ENCODE peak calls at places on chromosomes 6 and 20, in five cellular contexts. One of them, this sample, is unnamed.

GRCh38 chr6:144888621-144889020 is 603.5 kb downstream of the UTRN start:
- DNase-seq in GM23248: no peak
- DNase-seq in HepG2: no peak
- DNase-seq in PC-3: no peak
- DNase-seq in mammary epithelial cell: no peak
- DNase-seq in this sample: no peak

GRCh38 chr6:34736838-34737237 is 20.5 kb upstream of the SNRPC start:
- DNase-seq in GM23248: no peak
- DNase-seq in HepG2: no peak
- DNase-seq in PC-3: no peak
- DNase-seq in mammary epithelial cell: no peak
- DNase-seq in this sample: no peak

GRCh38 chr6:99471638-99472037 is 43.6 kb downstream of the USP45 start:
- DNase-seq in GM23248: no peak
- DNase-seq in HepG2: no peak
- DNase-seq in PC-3: no peak
- DNase-seq in mammary epithelial cell: no peak
- DNase-seq in this sample: no peak

GRCh38 chr6:162712694-162713093 is 14.9 kb downstream of the PRKN start:
- DNase-seq in GM23248: no peak
- DNase-seq in HepG2: no peak
- DNase-seq in PC-3: no peak
- DNase-seq in mammary epithelial cell: no peak
- DNase-seq in this sample: no peak

GRCh38 chr20:34065260-34065659 is 46.8 kb downstream of the EIF2S2 start:
- DNase-seq in GM23248: peak; percentile 76
- DNase-seq in HepG2: no peak
- DNase-seq in PC-3: peak; percentile 39
- DNase-seq in mammary epithelial cell: peak; percentile 47
- DNase-seq in this sample: peak; percentile 87

GRCh38 chr20:57440678-57441509 is 49.7 kb downstream of the RBM38 start:
- DNase-seq in GM23248: peak; percentile 71
- DNase-seq in HepG2: no peak
- DNase-seq in PC-3: no peak
- DNase-seq in mammary epithelial cell: no peak
- DNase-seq in this sample: peak; percentile 91

GRCh38 chr6:130500693-130501092 is 134.9 kb downstream of the TMEM200A start:
- DNase-seq in GM23248: peak; percentile 88
- DNase-seq in HepG2: no peak
- DNase-seq in PC-3: no peak
- DNase-seq in mammary epithelial cell: no peak
- DNase-seq in this sample: peak; percentile 90

GRCh38 chr6:4965506-4966389 is 38.1 kb downstream of the RPP40 start:
- DNase-seq in GM23248: no peak
- DNase-seq in HepG2: no peak
- DNase-seq in PC-3: no peak
- DNase-seq in mammary epithelial cell: no peak
- DNase-seq in this sample: no peak

GRCh38 chr6:15330174-15330934 is 84.5 kb downstream of the JARID2 start:
- DNase-seq in GM23248: peak; percentile 85
- DNase-seq in HepG2: no peak
- DNase-seq in PC-3: peak; percentile 28
- DNase-seq in mammary epithelial cell: peak; percentile 63
- DNase-seq in this sample: no peak

GRCh38 chr20:37406010-37406998 is 60.4 kb downstream of the SRC start:
- DNase-seq in GM23248: peak; percentile 75
- DNase-seq in HepG2: no peak
- DNase-seq in PC-3: peak; percentile 64
- DNase-seq in mammary epithelial cell: peak; percentile 18
- DNase-seq in this sample: no peak

GRCh38 chr20:51366155-51366886 is 176.2 kb downstream of the NFATC2 start:
- DNase-seq in GM23248: peak; percentile 100
- DNase-seq in HepG2: no peak
- DNase-seq in PC-3: peak; percentile 94
- DNase-seq in mammary epithelial cell: peak; percentile 98
- DNase-seq in this sample: peak; percentile 99

GRCh38 chr6:75830959-75831885 is 82.2 kb downstream of the MYO6 start:
- DNase-seq in GM23248: peak; percentile 93
- DNase-seq in HepG2: no peak
- DNase-seq in PC-3: no peak
- DNase-seq in mammary epithelial cell: peak; percentile 82
- DNase-seq in this sample: no peak

GRCh38 chr6:156963712-156964700 is 186.8 kb downstream of the ARID1B start:
- DNase-seq in GM23248: peak; percentile 64
- DNase-seq in HepG2: peak; percentile 28
- DNase-seq in PC-3: peak; percentile 58
- DNase-seq in mammary epithelial cell: peak; percentile 6
- DNase-seq in this sample: peak; percentile 57

GRCh38 chr6:7922596-7922995 is 12.0 kb upstream of the TXNDC5 start:
- DNase-seq in GM23248: peak; percentile 40
- DNase-seq in HepG2: no peak
- DNase-seq in PC-3: peak; percentile 32
- DNase-seq in mammary epithelial cell: no peak
- DNase-seq in this sample: peak; percentile 25

GRCh38 chr6:47029865-47030561 is 12.1 kb downstream of the ADGRF1 start:
- DNase-seq in GM23248: no peak
- DNase-seq in HepG2: no peak
- DNase-seq in PC-3: no peak
- DNase-seq in mammary epithelial cell: no peak
- DNase-seq in this sample: no peak

GRCh38 chr20:58390659-58391035 is 1.6 kb downstream of the VAPB start:
- DNase-seq in GM23248: no peak
- DNase-seq in HepG2: no peak
- DNase-seq in PC-3: no peak
- DNase-seq in mammary epithelial cell: no peak
- DNase-seq in this sample: no peak

GRCh38 chr20:44598413-44599290 is 16.3 kb downstream of the PKIG start:
- DNase-seq in GM23248: no peak
- DNase-seq in HepG2: no peak
- DNase-seq in PC-3: peak; percentile 26
- DNase-seq in mammary epithelial cell: no peak
- DNase-seq in this sample: peak; percentile 28

GRCh38 chr6:42100029-42100901 is 42.2 kb downstream of the C6orf132 start:
- DNase-seq in GM23248: peak; percentile 85
- DNase-seq in HepG2: peak; percentile 76
- DNase-seq in PC-3: peak; percentile 29
- DNase-seq in mammary epithelial cell: peak; percentile 82
- DNase-seq in this sample: peak; percentile 90

GRCh38 chr6:69232506-69233194 is 564.2 kb downstream of the LMBRD1 start:
- DNase-seq in GM23248: peak; percentile 74
- DNase-seq in HepG2: peak; percentile 15
- DNase-seq in PC-3: peak; percentile 60
- DNase-seq in mammary epithelial cell: peak; percentile 56
- DNase-seq in this sample: peak; percentile 75

GRCh38 chr20:22404609-22405170 is 179.7 kb downstream of the FOXA2 start:
- DNase-seq in GM23248: peak; percentile 41
- DNase-seq in HepG2: no peak
- DNase-seq in PC-3: peak; percentile 76
- DNase-seq in mammary epithelial cell: no peak
- DNase-seq in this sample: no peak

GRCh38 chr20:36836591-36837329 is 39.2 kb upstream of the TLDC2 start:
- DNase-seq in GM23248: peak; percentile 63
- DNase-seq in HepG2: peak; percentile 89
- DNase-seq in PC-3: peak; percentile 64
- DNase-seq in mammary epithelial cell: no peak
- DNase-seq in this sample: no peak

GRCh38 chr6:142796571-142796970 is 148.4 kb downstream of the HIVEP2 start:
- DNase-seq in GM23248: peak; percentile 63
- DNase-seq in HepG2: no peak
- DNase-seq in PC-3: no peak
- DNase-seq in mammary epithelial cell: no peak
- DNase-seq in this sample: peak; percentile 31

GRCh38 chr6:156790711-156791110 is 13.5 kb downstream of the ARID1B start:
- DNase-seq in GM23248: no peak
- DNase-seq in HepG2: no peak
- DNase-seq in PC-3: no peak
- DNase-seq in mammary epithelial cell: no peak
- DNase-seq in this sample: no peak

GRCh38 chr20:56316051-56316450 is 42.7 kb upstream of the FAM210B start:
- DNase-seq in GM23248: no peak
- DNase-seq in HepG2: no peak
- DNase-seq in PC-3: no peak
- DNase-seq in mammary epithelial cell: no peak
- DNase-seq in this sample: no peak
- H3K9me3 ChIP-seq in GM23248: peaks cover 3% of the 10 kb centered on the region
- H3K9me3 ChIP-seq in HepG2: no peaks in the 10 kb centered on the region
- H3K9me3 ChIP-seq in PC-3: no peaks in the 10 kb centered on the region
- H3K9me3 ChIP-seq in mammary epithelial cell: no peaks in the 10 kb centered on the region
- H3K9me3 ChIP-seq in this sample: no peaks in the 10 kb centered on the region

GRCh38 chr6:30005482-30005881 is 55.6 kb upstream of the POLR1H start:
- DNase-seq in GM23248: peak; percentile 25
- DNase-seq in HepG2: peak; percentile 60
- DNase-seq in PC-3: no peak
- DNase-seq in mammary epithelial cell: no peak
- DNase-seq in this sample: no peak

GRCh38 chr6:30002871-30003270 is 58.2 kb upstream of the POLR1H start:
- DNase-seq in GM23248: peak; percentile 79
- DNase-seq in HepG2: no peak
- DNase-seq in PC-3: peak; percentile 69
- DNase-seq in mammary epithelial cell: peak; percentile 51
- DNase-seq in this sample: peak; percentile 27

GRCh38 chr6:30009113-30009512 is 52.0 kb upstream of the POLR1H start:
- DNase-seq in GM23248: no peak
- DNase-seq in HepG2: no peak
- DNase-seq in PC-3: no peak
- DNase-seq in mammary epithelial cell: no peak
- DNase-seq in this sample: no peak

GRCh38 chr6:30007132-30007764 is 53.8 kb upstream of the POLR1H start:
- DNase-seq in GM23248: no peak
- DNase-seq in HepG2: no peak
- DNase-seq in PC-3: no peak
- DNase-seq in mammary epithelial cell: no peak
- DNase-seq in this sample: no peak

GRCh38 chr6:30006170-30007131 is 54.6 kb upstream of the POLR1H start:
- DNase-seq in GM23248: peak; percentile 60
- DNase-seq in HepG2: no peak
- DNase-seq in PC-3: no peak
- DNase-seq in mammary epithelial cell: no peak
- DNase-seq in this sample: no peak
- TF ChIP-seq EZH2 in GM23248: no peak
- TF ChIP-seq EZH2 in HepG2: no peak
- TF ChIP-seq EZH2 in PC-3: no peak
- TF ChIP-seq EZH2 in mammary epithelial cell: peak; percentile 76
- TF ChIP-seq EZH2 in this sample: peak; percentile 51

GRCh38 chr6:20379231-20379630 is 22.4 kb upstream of the E2F3 start:
- DNase-seq in GM23248: peak; percentile 2
- DNase-seq in HepG2: no peak
- DNase-seq in PC-3: no peak
- DNase-seq in mammary epithelial cell: no peak
- DNase-seq in this sample: peak; percentile 29

DNA sequence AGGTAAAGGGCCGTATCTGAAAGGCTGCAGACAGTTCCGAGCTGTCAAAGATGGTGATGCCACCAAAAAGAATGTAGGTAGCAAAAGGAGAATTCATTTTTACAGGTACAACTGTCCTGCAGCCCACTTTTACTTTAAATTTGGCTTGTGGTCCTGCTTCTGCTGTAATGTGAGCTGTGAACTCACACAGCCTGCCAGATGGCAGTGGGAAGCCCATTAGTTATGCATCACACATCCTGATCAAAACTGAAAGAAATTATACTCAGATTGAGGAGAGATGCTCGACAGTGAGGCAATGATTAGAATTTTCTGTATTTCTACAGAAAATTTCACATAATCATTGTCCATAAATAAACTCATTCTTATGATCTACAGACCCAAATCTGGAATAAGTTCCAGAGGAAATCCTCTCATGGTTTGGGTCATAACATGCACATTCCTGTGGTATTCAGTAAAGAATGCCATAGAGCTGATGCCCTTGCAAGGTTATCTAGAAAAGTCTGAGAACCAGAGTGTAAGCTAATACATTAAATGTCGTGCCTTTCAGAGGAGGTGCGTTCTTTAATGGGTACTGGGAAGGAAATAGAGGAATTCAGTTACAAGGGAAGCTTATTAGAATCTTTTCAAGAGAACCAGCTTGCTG is 23.9 kb upstream of the E2F3 start:
- DNase-seq in GM23248: peak; percentile 55
- DNase-seq in HepG2: no peak
- DNase-seq in PC-3: peak; percentile 13
- DNase-seq in mammary epithelial cell: no peak
- DNase-seq in this sample: peak; percentile 49
- H3K4me2 ChIP-seq in GM23248: peak overlapping the region; percentile 60
- H3K4me2 ChIP-seq in HepG2: no peak overlapping the region
- H3K4me2 ChIP-seq in PC-3: no peak overlapping the region
- H3K4me2 ChIP-seq in mammary epithelial cell: peak overlapping the region; percentile 26
- H3K4me2 ChIP-seq in this sample: peak overlapping the region; percentile 52

GRCh38 chr20:30484009-30484748 is 773.3 kb upstream of the DEFB115 start:
- DNase-seq in GM23248: no peak
- DNase-seq in HepG2: no peak
- DNase-seq in PC-3: no peak
- DNase-seq in mammary epithelial cell: no peak
- DNase-seq in this sample: no peak
- H3K9me3 ChIP-seq in GM23248: no peaks in the 10 kb centered on the region
- H3K9me3 ChIP-seq in HepG2: peaks cover 88% of the 10 kb centered on the region
- H3K9me3 ChIP-seq in PC-3: peaks cover 9% of the 10 kb centered on the region
- H3K9me3 ChIP-seq in mammary epithelial cell: peaks cover 18% of the 10 kb centered on the region
- H3K9me3 ChIP-seq in this sample: no peaks in the 10 kb centered on the region

GRCh38 chr6:159234102-159234553 is 64.9 kb downstream of the FNDC1 start:
- DNase-seq in GM23248: no peak
- DNase-seq in HepG2: no peak
- DNase-seq in PC-3: no peak
- DNase-seq in mammary epithelial cell: no peak
- DNase-seq in this sample: no peak

GRCh38 chr6:159229526-159229925 is 60.3 kb downstream of the FNDC1 start:
- DNase-seq in GM23248: no peak
- DNase-seq in HepG2: no peak
- DNase-seq in PC-3: no peak
- DNase-seq in mammary epithelial cell: no peak
- DNase-seq in this sample: no peak

GRCh38 chr6:159232751-159233150 is 63.6 kb downstream of the FNDC1 start:
- DNase-seq in GM23248: no peak
- DNase-seq in HepG2: no peak
- DNase-seq in PC-3: no peak
- DNase-seq in mammary epithelial cell: no peak
- DNase-seq in this sample: no peak

GRCh38 chr6:159232106-159232645 is 63.0 kb downstream of the FNDC1 start:
- DNase-seq in GM23248: no peak
- DNase-seq in HepG2: no peak
- DNase-seq in PC-3: no peak
- DNase-seq in mammary epithelial cell: no peak
- DNase-seq in this sample: no peak

DNA sequence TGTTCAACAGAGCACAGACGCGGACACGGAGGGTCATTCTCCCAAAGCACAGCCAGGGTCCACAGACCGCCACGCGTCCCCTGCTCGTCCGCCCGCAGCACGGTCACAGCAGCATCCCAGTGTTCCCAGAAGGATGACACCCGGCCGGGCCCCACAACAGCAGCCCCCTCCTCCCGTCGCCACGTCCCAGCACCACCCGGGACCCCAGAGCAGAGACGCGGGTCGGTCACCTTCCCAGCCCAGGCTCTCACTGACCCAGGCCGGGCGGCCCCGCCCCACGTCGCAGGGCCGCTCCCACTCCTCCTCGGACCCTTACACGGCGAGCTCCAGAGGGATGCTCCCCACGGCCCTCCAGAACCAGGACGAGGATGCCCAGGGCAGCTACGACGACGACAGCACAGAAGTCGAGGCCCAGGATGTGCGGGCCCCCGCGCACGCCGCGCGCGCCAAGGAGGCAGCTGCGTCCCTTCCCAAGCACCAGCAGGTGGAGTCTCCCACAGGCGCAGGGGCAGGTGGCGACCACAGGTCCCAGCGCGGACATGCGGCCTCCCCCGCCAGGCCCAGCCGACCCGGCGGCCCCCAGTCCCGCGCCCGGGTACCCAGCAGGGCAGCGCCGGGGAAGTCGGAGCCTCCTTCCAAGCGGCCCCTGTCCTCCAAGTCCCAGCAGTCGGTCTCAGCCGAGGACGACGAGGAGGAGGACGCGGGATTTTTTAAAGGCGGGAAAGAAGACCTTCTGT is 64.3 kb downstream of the FNDC1 start:
- DNase-seq in GM23248: no peak
- DNase-seq in HepG2: no peak
- DNase-seq in PC-3: no peak
- DNase-seq in mammary epithelial cell: no peak
- DNase-seq in this sample: no peak
- TF ChIP-seq EZH2 in GM23248: no peak
- TF ChIP-seq EZH2 in HepG2: no peak
- TF ChIP-seq EZH2 in PC-3: no peak
- TF ChIP-seq EZH2 in mammary epithelial cell: no peak
- TF ChIP-seq EZH2 in this sample: no peak

This sample was measured in fibroblast of lung.